ENCODE peak calls at places on chromosome 10, in four cellular contexts. E, B, N and R are unnamed samples.
A peak's percentile ranks its signal among the peaks of the same experiment; 100 is the strongest.

GRCh38 chr10:70914316-70914864 is 26.0 kb upstream of the PCBD1 start:
- DNase-seq in N (no peak), B (no peak), E (no peak), R (no peak)

GRCh38 chr10:124728071-124728829 is 15.9 kb downstream of the FAM53B start:
- DNase-seq in B (no peak), E (peak; percentile 86), N (peak; percentile 18), R (no peak)

GRCh38 chr10:80535671-80536360 is 1.9 kb upstream of the SH2D4B start:
- DNase-seq in E (peak; percentile 92), B (peak; percentile 77), N (peak; percentile 29), R (no peak)

GRCh38 chr10:101146392-101147251 is 15.5 kb downstream of the TLX1 start:
- DNase-seq in E (no peak), N (no peak), B (no peak), R (no peak)

GRCh38 chr10:97701438-97702064 is 12.0 kb upstream of the MARVELD1 start:
- DNase-seq in N (no peak), B (peak; percentile 56), E (no peak), R (peak; percentile 76)

GRCh38 chr10:8473205-8473604 is 418.7 kb downstream of the GATA3 start:
- DNase-seq in B (no peak), E (no peak), N (no peak), R (no peak)

GRCh38 chr10:91415816-91416215 is 5.7 kb downstream of the HECTD2 start:
- DNase-seq in N (no peak), B (no peak), E (no peak), R (no peak)

GRCh38 chr10:115998301-115998700 is 274.7 kb downstream of the GFRA1 start:
- DNase-seq in N (no peak), B (no peak), E (no peak), R (no peak)

GRCh38 chr10:79313320-79313719 is 33.9 kb upstream of the PPIF start:
- DNase-seq in B (no peak), N (no peak), E (no peak), R (no peak)

GRCh38 chr10:32950457-32951109 is 7.4 kb downstream of the ITGB1 start:
- DNase-seq in E (no peak), B (no peak), N (no peak), R (no peak)

GRCh38 chr10:4270116-4270515 is 485.1 kb upstream of the KLF6 start:
- DNase-seq in N (no peak), B (no peak), E (no peak), R (peak; percentile 15)

GRCh38 chr10:58512470-58513188 is at the start of gene BICC1:
- DNase-seq in E (peak; percentile 85), N (peak; percentile 66), B (peak; percentile 35), R (peak; percentile 40)
- TF ChIP-seq POLR2A in E (no peak), N (peak; percentile 30), B (peak; percentile 25), R (no peak)

DNA sequence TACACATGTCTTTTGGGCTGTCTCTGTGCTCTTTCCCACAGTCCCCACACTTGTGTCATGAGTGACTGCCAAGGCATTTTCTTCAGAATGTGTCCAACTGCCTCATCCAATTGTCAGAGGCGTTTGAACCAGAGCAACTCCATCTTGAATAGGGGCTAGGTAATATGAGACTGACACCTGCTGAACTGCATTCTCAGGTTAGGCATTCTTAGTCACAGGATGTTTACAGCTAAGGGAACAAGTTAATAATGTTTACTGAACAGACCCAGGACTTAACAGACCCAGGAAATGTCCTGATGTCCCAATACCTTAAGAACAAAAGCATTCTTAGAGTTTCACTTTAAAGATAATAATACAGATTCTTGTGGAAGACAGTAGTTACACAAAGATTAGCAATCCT is 595.5 kb downstream of the REEP3 start:
- DNase-seq in E (no peak), N (no peak), B (no peak), R (no peak)
- TF ChIP-seq POLR2A in E (no peak), N (no peak), B (no peak), R (no peak)

DNA sequence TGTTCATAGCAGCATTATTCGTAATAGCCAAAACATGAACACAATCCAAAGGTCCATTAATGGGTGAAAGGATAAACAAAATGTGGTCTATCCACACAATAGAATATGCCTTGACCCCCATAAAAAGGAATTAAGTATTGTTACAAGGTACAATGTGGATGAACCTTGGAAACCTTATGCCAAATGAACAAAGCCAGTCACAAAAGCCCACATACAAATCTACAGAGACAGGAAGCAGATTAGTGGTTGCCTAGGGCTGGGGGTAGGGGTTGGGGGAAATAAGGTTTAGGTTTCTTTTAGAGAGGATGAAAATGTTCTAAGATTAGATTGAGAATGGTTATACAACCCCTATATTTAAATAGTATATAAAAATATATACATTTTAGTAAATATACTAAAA is 34.8 kb downstream of the PIP4K2A start:
- DNase-seq in E (no peak), B (no peak), N (no peak), R (no peak)
- TF ChIP-seq POLR2A in E (no peak), B (no peak), N (no peak), R (no peak)

DNA sequence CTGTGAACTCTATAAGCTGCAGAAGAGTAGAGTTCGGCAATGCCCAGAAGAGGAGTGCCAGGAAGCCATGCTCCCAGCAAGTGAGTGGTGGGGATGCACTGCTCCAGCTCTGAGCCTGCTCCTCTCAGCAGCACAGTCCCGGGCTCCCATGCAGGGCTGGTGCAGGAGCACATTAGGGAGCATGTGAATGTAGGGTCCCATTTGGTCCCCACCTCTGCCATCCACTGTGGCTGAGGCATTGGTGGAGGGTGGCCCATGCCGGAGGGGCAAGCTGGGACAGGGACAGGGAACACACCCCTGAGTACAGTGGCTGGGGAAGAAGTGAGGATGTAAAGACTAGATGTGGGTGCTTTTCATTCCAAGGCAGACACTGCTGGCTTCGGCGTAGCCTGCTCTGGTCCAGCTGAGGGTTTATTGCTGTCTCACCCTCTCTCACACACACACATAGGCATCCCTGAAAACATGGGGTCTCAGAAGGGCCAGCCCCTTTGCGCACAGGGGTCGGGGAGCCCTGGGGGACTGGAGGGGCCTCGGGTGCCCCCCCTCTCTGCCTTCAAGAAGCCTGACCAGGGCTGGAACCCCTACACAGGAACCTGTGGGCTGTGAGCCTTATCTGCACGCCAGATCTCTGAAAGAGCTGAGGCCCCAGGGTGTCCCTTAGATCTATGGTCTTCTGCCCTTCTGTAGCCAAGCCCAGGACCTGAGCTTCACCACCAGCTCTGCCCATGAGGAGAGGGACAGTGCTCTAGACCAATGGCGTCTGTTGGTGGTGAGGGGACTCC is 341.0 kb downstream of the TCERG1L start:
- DNase-seq in N (no peak), B (no peak), E (peak; percentile 78), R (no peak)
- TF ChIP-seq POLR2A in N (no peak), B (no peak), E (no peak), R (no peak)

DNA sequence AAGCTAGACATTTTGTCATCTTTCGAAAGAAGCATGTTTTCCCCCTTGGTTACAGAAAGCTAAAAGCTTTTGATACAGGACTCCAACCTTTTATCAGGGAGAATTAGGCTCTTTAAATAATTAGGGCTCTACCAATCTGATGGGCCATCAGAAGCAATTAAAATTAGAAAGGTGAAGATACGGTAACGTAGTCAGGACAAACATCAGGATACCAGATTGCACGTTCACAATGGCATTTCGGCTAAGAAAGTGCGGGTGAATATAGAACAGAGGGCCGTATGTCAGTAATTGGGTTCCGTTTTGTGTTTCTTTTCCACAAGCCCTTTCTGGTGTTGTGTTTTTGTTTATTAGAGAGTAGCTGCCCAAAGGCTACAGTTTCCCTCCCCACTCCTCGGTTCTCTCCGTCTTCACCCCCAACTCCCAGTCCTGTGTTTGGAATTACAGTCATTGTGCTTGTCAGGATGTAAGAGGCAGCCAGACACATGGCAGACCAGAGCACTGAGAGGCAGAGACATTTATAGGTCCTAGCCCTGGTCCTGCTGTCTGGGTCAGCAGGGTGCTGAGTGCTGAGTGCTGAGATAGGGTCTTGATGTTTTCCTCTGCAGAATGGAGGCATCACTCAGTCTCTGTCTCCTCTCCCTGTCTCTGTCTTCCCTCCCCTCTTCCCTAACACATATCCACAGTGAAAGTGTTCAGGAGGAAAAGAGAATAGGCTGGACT is 5.5 kb downstream of the PFKP start:
- DNase-seq in E (no peak), B (no peak), N (no peak), R (no peak)
- TF ChIP-seq POLR2A in E (no peak), B (no peak), N (no peak), R (no peak)

GRCh38 chr10:5413012-5413938 is 918 bp downstream of the NET1 start:
- DNase-seq in N (no peak), B (peak; percentile 27), E (no peak), R (peak; percentile 23)

GRCh38 chr10:5411941-5412276 is 448 bp upstream of the NET1 start:
- DNase-seq in B (no peak), N (no peak), E (no peak), R (no peak)

GRCh38 chr10:5406918-5407317 is 2.3 kb upstream of the TUBAL3 start:
- DNase-seq in B (no peak), E (no peak), N (no peak), R (no peak)

GRCh38 chr10:5416981-5417380 is 4.6 kb downstream of the NET1 start:
- DNase-seq in E (no peak), N (no peak), B (no peak), R (no peak)

GRCh38 chr10:5412277-5412941 is at the start of gene NET1:
- DNase-seq in E (peak; percentile 97), N (peak; percentile 87), B (peak; percentile 96), R (peak; percentile 70)
- TF ChIP-seq POLR2A in E (no peak), N (peak; percentile 35), B (peak; percentile 79), R (peak; percentile 56)

GRCh38 chr10:109962247-109962646 is 38.9 kb upstream of the XPNPEP1 start:
- DNase-seq in B (no peak), N (no peak), E (no peak), R (no peak)

GRCh38 chr10:109963439-109963838 is 40.1 kb upstream of the XPNPEP1 start:
- DNase-seq in E (no peak), B (no peak), N (no peak), R (no peak)

GRCh38 chr10:109961181-109962001 is 38.1 kb upstream of the XPNPEP1 start:
- DNase-seq in N (no peak), E (no peak), B (no peak), R (no peak)

GRCh38 chr10:109966961-109967738 is 40.6 kb upstream of the ADD3 start:
- DNase-seq in B (no peak), E (no peak), N (no peak), R (no peak)

GRCh38 chr10:109964318-109964717 is 41.0 kb upstream of the XPNPEP1 start:
- DNase-seq in B (no peak), N (no peak), E (no peak), R (no peak)
- TF ChIP-seq POLR2A in B (no peak), N (no peak), E (no peak), R (no peak)

GRCh38 chr10:74930962-74931361 is 104.6 kb downstream of the KAT6B start:
- DNase-seq in E (no peak), N (no peak), B (no peak), R (no peak)
- TF ChIP-seq POLR2A in E (no peak), N (no peak), B (no peak), R (no peak)

GRCh38 chr10:52250562-52250961 is 63.5 kb upstream of the DKK1 start:
- DNase-seq in B (no peak), E (no peak), N (no peak), R (no peak)
- TF ChIP-seq POLR2A in B (no peak), E (no peak), N (no peak), R (no peak)